ENCODE peak calls at places on chromosomes 7 and 10, in five cellular contexts. One of them, this sample, is unnamed.

GRCh38 chr7:71625534-71625933 is 493.6 kb downstream of the GALNT17 start:
- DNase-seq in endothelial cell of umbilical vein: no peak
- DNase-seq in A549: no peak
- DNase-seq in transverse colon: no peak
- DNase-seq in vagina: no peak
- DNase-seq in this sample: no peak

GRCh38 chr10:128186959-128187787 is 61.0 kb upstream of the MKI67 start:
- DNase-seq in endothelial cell of umbilical vein: no peak
- DNase-seq in A549: no peak
- DNase-seq in transverse colon: peak; percentile 14
- DNase-seq in vagina: no peak
- DNase-seq in this sample: no peak

GRCh38 chr7:102424787-102425218 is 8.6 kb upstream of the ORAI2 start:
- DNase-seq in endothelial cell of umbilical vein: no peak
- DNase-seq in A549: no peak
- DNase-seq in transverse colon: peak; percentile 59
- DNase-seq in vagina: no peak
- DNase-seq in this sample: no peak

GRCh38 chr7:64880322-64881297 is 22.5 kb upstream of the ZNF273 start:
- DNase-seq in endothelial cell of umbilical vein: no peak
- DNase-seq in A549: no peak
- DNase-seq in transverse colon: no peak
- DNase-seq in vagina: peak; percentile 75
- DNase-seq in this sample: no peak

GRCh38 chr10:1037098-1037497 is 11.4 kb upstream of the IDI2 start:
- DNase-seq in endothelial cell of umbilical vein: no peak
- DNase-seq in A549: no peak
- DNase-seq in transverse colon: no peak
- DNase-seq in vagina: no peak
- DNase-seq in this sample: no peak

GRCh38 chr7:76507723-76508406 is 2.5 kb upstream of the UPK3B start:
- DNase-seq in endothelial cell of umbilical vein: peak; percentile 1
- DNase-seq in A549: no peak
- DNase-seq in transverse colon: no peak
- DNase-seq in vagina: no peak
- DNase-seq in this sample: no peak

GRCh38 chr10:97731346-97732051 is 5.4 kb upstream of the ZFYVE27 start:
- DNase-seq in endothelial cell of umbilical vein: peak; percentile 79
- DNase-seq in A549: peak; percentile 60
- DNase-seq in transverse colon: peak; percentile 79
- DNase-seq in vagina: no peak
- DNase-seq in this sample: no peak

GRCh38 chr10:58573144-58573543 is 60.5 kb downstream of the BICC1 start:
- DNase-seq in endothelial cell of umbilical vein: no peak
- DNase-seq in A549: no peak
- DNase-seq in transverse colon: no peak
- DNase-seq in vagina: no peak
- DNase-seq in this sample: no peak

GRCh38 chr7:37352974-37353948 is 95.4 kb downstream of the ELMO1 start:
- DNase-seq in endothelial cell of umbilical vein: no peak
- DNase-seq in A549: no peak
- DNase-seq in transverse colon: peak; percentile 41
- DNase-seq in vagina: no peak
- DNase-seq in this sample: peak; percentile 33
- TF ChIP-seq POLR2A in endothelial cell of umbilical vein: no peak
- TF ChIP-seq POLR2A in A549: no peak
- TF ChIP-seq POLR2A in transverse colon: no peak
- TF ChIP-seq POLR2A in vagina: no peak
- TF ChIP-seq POLR2A in this sample: no peak

GRCh38 chr7:150934045-150934766 is 43.9 kb downstream of the KCNH2 start:
- DNase-seq in endothelial cell of umbilical vein: no peak
- DNase-seq in A549: no peak
- DNase-seq in transverse colon: no peak
- DNase-seq in vagina: no peak
- DNase-seq in this sample: no peak
- TF ChIP-seq POLR2A in endothelial cell of umbilical vein: no peak
- TF ChIP-seq POLR2A in A549: no peak
- TF ChIP-seq POLR2A in transverse colon: no peak
- TF ChIP-seq POLR2A in vagina: no peak
- TF ChIP-seq POLR2A in this sample: no peak

DNA sequence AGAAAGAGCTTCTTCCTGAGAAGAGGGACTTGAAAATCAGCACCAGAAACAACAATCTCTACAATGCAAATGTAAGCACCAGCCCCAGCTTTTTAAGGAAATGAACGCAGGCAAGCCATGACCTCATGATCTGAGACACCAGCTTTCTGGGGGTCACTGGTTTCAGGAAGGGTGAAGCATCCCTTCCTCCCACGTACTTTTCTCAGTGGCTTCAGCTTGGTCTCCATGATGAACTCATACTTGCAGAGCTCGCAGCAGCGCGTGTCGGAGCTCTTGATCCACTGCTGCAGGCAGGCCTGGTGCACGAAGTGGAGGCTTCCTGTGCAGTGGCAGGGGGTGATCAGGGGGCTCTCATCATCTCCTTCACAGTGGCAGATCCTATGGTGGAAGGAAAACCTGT is 87.0 kb downstream of the ALOX5 start:
- DNase-seq in endothelial cell of umbilical vein: no peak
- DNase-seq in A549: no peak
- DNase-seq in transverse colon: peak; percentile 49
- DNase-seq in vagina: no peak
- DNase-seq in this sample: no peak
- TF ChIP-seq POLR2A in endothelial cell of umbilical vein: no peak
- TF ChIP-seq POLR2A in A549: no peak
- TF ChIP-seq POLR2A in transverse colon: no peak
- TF ChIP-seq POLR2A in vagina: no peak
- TF ChIP-seq POLR2A in this sample: no peak

GRCh38 chr7:94394058-94394398 is 667 bp upstream of the COL1A2 start:
- DNase-seq in endothelial cell of umbilical vein: no peak
- DNase-seq in A549: no peak
- DNase-seq in transverse colon: no peak
- DNase-seq in vagina: no peak
- DNase-seq in this sample: no peak

GRCh38 chr7:94393251-94393758 is 1.4 kb upstream of the COL1A2 start:
- DNase-seq in endothelial cell of umbilical vein: no peak
- DNase-seq in A549: no peak
- DNase-seq in transverse colon: no peak
- DNase-seq in vagina: no peak
- DNase-seq in this sample: no peak

GRCh38 chr7:94395141-94396041 is 696 bp downstream of the COL1A2 start:
- DNase-seq in endothelial cell of umbilical vein: peak; percentile 86
- DNase-seq in A549: peak; percentile 47
- DNase-seq in transverse colon: peak; percentile 30
- DNase-seq in vagina: no peak
- DNase-seq in this sample: peak; percentile 44

GRCh38 chr7:94396044-94396443 is 1.3 kb downstream of the COL1A2 start:
- DNase-seq in endothelial cell of umbilical vein: no peak
- DNase-seq in A549: no peak
- DNase-seq in transverse colon: no peak
- DNase-seq in vagina: no peak
- DNase-seq in this sample: peak; percentile 15

GRCh38 chr7:94394399-94395140 is at the start of gene COL1A2:
- DNase-seq in endothelial cell of umbilical vein: peak; percentile 32
- DNase-seq in A549: no peak
- DNase-seq in transverse colon: peak; percentile 48
- DNase-seq in vagina: peak; percentile 95
- DNase-seq in this sample: peak; percentile 16
- TF ChIP-seq POLR2A in endothelial cell of umbilical vein: no peak
- TF ChIP-seq POLR2A in A549: no peak
- TF ChIP-seq POLR2A in transverse colon: peak; percentile 69
- TF ChIP-seq POLR2A in vagina: peak; percentile 70
- TF ChIP-seq POLR2A in this sample: peak; percentile 93

GRCh38 chr7:96321041-96321669 is 743 bp downstream of the SLC25A13 start:
- DNase-seq in endothelial cell of umbilical vein: peak; percentile 89
- DNase-seq in A549: peak; percentile 84
- DNase-seq in transverse colon: peak; percentile 90
- DNase-seq in vagina: peak; percentile 96
- DNase-seq in this sample: peak; percentile 63
- TF ChIP-seq POLR2A in endothelial cell of umbilical vein: peak; percentile 95
- TF ChIP-seq POLR2A in A549: peak; percentile 54
- TF ChIP-seq POLR2A in transverse colon: peak; percentile 68
- TF ChIP-seq POLR2A in vagina: peak; percentile 37
- TF ChIP-seq POLR2A in this sample: peak; percentile 41

GRCh38 chr10:71232089-71232998 is 20.0 kb downstream of the UNC5B start:
- DNase-seq in endothelial cell of umbilical vein: no peak
- DNase-seq in A549: no peak
- DNase-seq in transverse colon: no peak
- DNase-seq in vagina: no peak
- DNase-seq in this sample: no peak
- TF ChIP-seq POLR2A in endothelial cell of umbilical vein: no peak
- TF ChIP-seq POLR2A in A549: no peak
- TF ChIP-seq POLR2A in transverse colon: no peak
- TF ChIP-seq POLR2A in vagina: no peak
- TF ChIP-seq POLR2A in this sample: no peak

GRCh38 chr7:44796504-44797328 is at the start of gene PPIA:
- DNase-seq in endothelial cell of umbilical vein: peak; percentile 97
- DNase-seq in A549: peak; percentile 98
- DNase-seq in transverse colon: peak; percentile 99
- DNase-seq in vagina: peak; percentile 97
- DNase-seq in this sample: peak; percentile 100

GRCh38 chr7:44796034-44796503 is 412 bp upstream of the PPIA start:
- DNase-seq in endothelial cell of umbilical vein: no peak
- DNase-seq in A549: peak; percentile 64
- DNase-seq in transverse colon: no peak
- DNase-seq in vagina: no peak
- DNase-seq in this sample: peak; percentile 85

GRCh38 chr7:44798649-44799275 is 2.3 kb downstream of the PPIA start:
- DNase-seq in endothelial cell of umbilical vein: no peak
- DNase-seq in A549: no peak
- DNase-seq in transverse colon: no peak
- DNase-seq in vagina: no peak
- DNase-seq in this sample: no peak

GRCh38 chr7:44799939-44800338 is 3.5 kb downstream of the PPIA start:
- DNase-seq in endothelial cell of umbilical vein: no peak
- DNase-seq in A549: no peak
- DNase-seq in transverse colon: no peak
- DNase-seq in vagina: no peak
- DNase-seq in this sample: no peak

GRCh38 chr7:44797329-44798258 is 1.1 kb downstream of the PPIA start:
- DNase-seq in endothelial cell of umbilical vein: peak; percentile 90
- DNase-seq in A549: peak; percentile 81
- DNase-seq in transverse colon: peak; percentile 93
- DNase-seq in vagina: peak; percentile 97
- DNase-seq in this sample: peak; percentile 86
- TF ChIP-seq POLR2A in endothelial cell of umbilical vein: peak; percentile 43
- TF ChIP-seq POLR2A in A549: peak; percentile 26
- TF ChIP-seq POLR2A in transverse colon: peak; percentile 37
- TF ChIP-seq POLR2A in vagina: peak; percentile 35
- TF ChIP-seq POLR2A in this sample: peak; percentile 55

DNA sequence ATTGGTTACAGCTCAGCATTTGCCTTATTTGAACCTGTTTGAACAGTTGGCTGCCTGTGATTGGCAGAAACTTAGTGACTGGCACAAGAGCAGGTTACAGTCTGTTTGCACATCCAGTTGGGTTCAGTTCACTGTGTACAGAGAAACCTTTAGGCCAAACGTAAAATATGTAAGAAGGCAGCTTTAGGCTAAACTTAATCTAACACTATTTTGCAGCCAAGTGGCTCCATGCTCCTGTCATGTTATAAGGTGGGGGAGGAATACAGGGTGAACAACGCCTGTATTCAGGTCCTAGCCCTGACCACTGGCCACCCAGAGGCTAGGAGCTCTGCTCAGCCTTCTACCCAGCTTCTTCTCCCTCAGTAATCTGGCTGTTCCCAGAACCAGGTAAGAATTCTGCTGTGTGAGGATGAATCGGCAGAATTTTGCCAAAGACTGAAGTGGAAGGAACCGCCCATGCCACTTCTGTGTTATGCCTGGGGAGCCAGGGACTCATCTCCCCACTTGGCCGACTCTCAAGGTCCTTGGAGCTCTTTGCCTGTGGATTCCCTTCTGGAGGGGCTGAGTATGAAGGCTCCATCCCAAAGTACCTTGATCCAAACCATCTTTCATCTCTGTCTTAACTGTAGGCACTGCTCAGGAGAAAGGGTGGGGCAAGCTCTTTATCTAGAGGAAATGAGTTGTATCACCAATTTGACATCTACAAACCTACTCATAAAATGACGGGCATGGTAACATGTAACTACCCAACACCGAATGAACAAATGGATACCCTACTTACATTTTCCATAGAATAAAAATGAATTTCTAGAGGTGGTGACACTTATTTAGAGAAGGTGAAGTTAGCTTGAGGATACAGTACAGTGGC is 164.4 kb upstream of the NAMPT start:
- DNase-seq in endothelial cell of umbilical vein: no peak
- DNase-seq in A549: no peak
- DNase-seq in transverse colon: no peak
- DNase-seq in vagina: no peak
- DNase-seq in this sample: no peak
- TF ChIP-seq POLR2A in endothelial cell of umbilical vein: no peak
- TF ChIP-seq POLR2A in A549: no peak
- TF ChIP-seq POLR2A in transverse colon: no peak
- TF ChIP-seq POLR2A in vagina: no peak
- TF ChIP-seq POLR2A in this sample: no peak

DNA sequence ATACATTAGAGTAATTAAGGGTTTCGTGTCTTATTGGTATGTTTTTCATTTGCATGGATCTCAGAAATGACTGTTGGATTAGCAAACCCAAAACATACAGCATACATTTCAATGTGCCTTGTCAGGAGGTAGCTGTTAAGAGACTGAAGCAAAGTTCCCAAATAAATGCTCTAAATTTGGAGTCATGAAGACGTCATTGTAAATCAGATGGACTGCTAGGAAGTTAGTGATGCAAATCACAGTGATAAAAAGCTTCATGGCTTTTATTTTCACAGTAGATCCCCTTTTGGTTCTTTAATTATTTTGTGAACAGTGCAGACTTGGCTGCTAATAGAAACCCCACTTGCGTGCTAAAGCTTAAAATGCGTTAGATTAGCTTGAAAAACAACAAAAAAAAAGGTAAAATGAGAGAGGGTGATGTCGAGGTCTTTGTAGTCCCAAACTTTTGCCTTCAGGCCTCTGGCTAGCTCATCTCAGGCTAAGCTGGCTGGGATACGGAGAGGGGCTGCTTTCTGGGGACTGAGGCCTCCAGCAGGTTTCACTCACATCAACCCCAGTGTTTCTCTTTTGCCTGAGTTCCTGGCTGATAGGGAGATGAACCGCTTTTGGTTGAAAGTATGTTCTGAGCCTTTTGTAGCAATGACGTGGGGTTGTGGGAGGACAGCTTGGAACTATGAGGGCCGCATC is 107.1 kb upstream of the CDCA7L start:
- DNase-seq in endothelial cell of umbilical vein: no peak
- DNase-seq in A549: no peak
- DNase-seq in transverse colon: no peak
- DNase-seq in vagina: no peak
- DNase-seq in this sample: no peak
- TF ChIP-seq POLR2A in endothelial cell of umbilical vein: no peak
- TF ChIP-seq POLR2A in A549: no peak
- TF ChIP-seq POLR2A in transverse colon: no peak
- TF ChIP-seq POLR2A in vagina: no peak
- TF ChIP-seq POLR2A in this sample: no peak

This sample was measured in H54.